ENCODE peak calls at places on chromosomes 7 and 10, in nine cellular contexts. J, G, C, Y, M, A, Z, X and W are unnamed samples.

GRCh38 chr7:113404245-113404644 is 285.9 kb upstream of the SMIM30 start:
- DNase-seq in J (no peak), G (no peak), C (peak), Y (peak), M (no peak), A (no peak), Z (no peak), X (peak), W (peak)

GRCh38 chr10:78510566-78511323 is 477.1 kb downstream of the RPS24 start:
- DNase-seq in J (no peak), G (no peak), C (no peak), Y (no peak), M (peak), A (no peak), Z (no peak), X (no peak), W (no peak)

GRCh38 chr7:155258233-155258575 is 39.5 kb upstream of the INSIG1 start:
- DNase-seq in J (no peak), G (peak), C (peak), Y (no peak), M (no peak), A (no peak), Z (no peak), X (peak), W (no peak)

GRCh38 chr7:12686234-12686893 is 1.1 kb upstream of the ARL4A start:
- DNase-seq in J (peak), G (peak), C (peak), Y (peak), M (peak), A (peak), Z (peak), X (peak), W (peak)

GRCh38 chr10:129031233-129032150 is 435.5 kb upstream of the MGMT start:
- DNase-seq in J (peak), G (no peak), C (peak), Y (peak), M (peak), A (no peak), Z (no peak), X (peak), W (peak)

GRCh38 chr10:21270976-21271375 is 254.5 kb downstream of the SKIDA1 start:
- DNase-seq in J (no peak), G (no peak), C (no peak), Y (no peak), M (no peak), A (no peak), Z (no peak), X (no peak), W (no peak)

GRCh38 chr10:69636626-69637550 is 6.8 kb downstream of the FAM241B start:
- DNase-seq in J (peak), G (no peak), C (no peak), Y (peak), M (peak), A (no peak), Z (no peak), X (peak), W (no peak)

GRCh38 chr7:114923403-114923713 is 1.5 kb downstream of the MDFIC start:
- DNase-seq in J (no peak), G (no peak), C (no peak), Y (no peak), M (no peak), A (no peak), Z (no peak), X (peak), W (no peak)

GRCh38 chr7:95772771-95773581 is 622 bp downstream of the DYNC1I1 start:
- DNase-seq in J (no peak), G (peak), C (peak), Y (no peak), M (no peak), A (peak), Z (peak), X (peak), W (no peak)

GRCh38 chr7:104960741-104961479 is 53.1 kb upstream of the KMT2E start:
- DNase-seq in J (no peak), G (no peak), C (peak), Y (peak), M (no peak), A (no peak), Z (no peak), X (peak), W (no peak)

GRCh38 chr10:21989453-21990154 is 13.9 kb downstream of the DNAJC1 start:
- DNase-seq in J (peak), G (peak), C (peak), Y (peak), M (no peak), A (peak), Z (no peak), X (peak), W (peak)

GRCh38 chr7:23100697-23101096 is 4.9 kb upstream of the KLHL7 start:
- DNase-seq in J (no peak), G (no peak), C (no peak), Y (no peak), M (no peak), A (no peak), Z (no peak), X (no peak), W (no peak)

GRCh38 chr10:132693676-132694075 is 92.3 kb downstream of the NKX6-2 start:
- DNase-seq in J (no peak), G (no peak), C (no peak), Y (no peak), M (no peak), A (no peak), Z (no peak), X (no peak), W (no peak)

GRCh38 chr10:93180402-93181040 is 106.8 kb downstream of the CYP26A1 start:
- DNase-seq in J (no peak), G (peak), C (peak), Y (no peak), M (no peak), A (peak), Z (no peak), X (no peak), W (no peak)

GRCh38 chr10:5012595-5012994 is 8.9 kb upstream of the AKR1C2 start:
- DNase-seq in J (no peak), G (no peak), C (no peak), Y (no peak), M (no peak), A (no peak), Z (no peak), X (no peak), W (no peak)

GRCh38 chr7:94391716-94392390 is 2.8 kb upstream of the COL1A2 start:
- DNase-seq in J (no peak), G (peak), C (peak), Y (no peak), M (no peak), A (no peak), Z (no peak), X (no peak), W (no peak)

GRCh38 chr7:37987732-37988131 is 67.3 kb downstream of the EPDR1 start:
- DNase-seq in J (no peak), G (no peak), C (peak), Y (no peak), M (no peak), A (no peak), Z (no peak), X (peak), W (no peak)

GRCh38 chr10:132518572-132519381 is 18.8 kb upstream of the INPP5A start:
- DNase-seq in J (no peak), G (peak), C (no peak), Y (no peak), M (peak), A (no peak), Z (no peak), X (peak), W (no peak)

GRCh38 chr7:41148521-41148951 is 554.4 kb downstream of the INHBA start:
- DNase-seq in J (no peak), G (no peak), C (peak), Y (no peak), M (no peak), A (no peak), Z (no peak), X (peak), W (no peak)

GRCh38 chr10:75895259-75895658 is 463.8 kb downstream of the LRMDA start:
- DNase-seq in J (no peak), G (no peak), C (no peak), Y (no peak), M (no peak), A (no peak), Z (no peak), X (no peak), W (no peak)

GRCh38 chr7:30906520-30907240 is 5.0 kb upstream of the AQP1 start:
- DNase-seq in J (no peak), G (no peak), C (peak), Y (no peak), M (no peak), A (no peak), Z (no peak), X (no peak), W (no peak)

GRCh38 chr10:123666318-123667291 is at the start of gene GPR26:
- DNase-seq in J (no peak), G (peak), C (no peak), Y (no peak), M (no peak), A (no peak), Z (no peak), X (no peak), W (no peak)

GRCh38 chr7:23372671-23373070 is 73.5 kb downstream of the MALSU1 start:
- DNase-seq in J (no peak), G (no peak), C (no peak), Y (no peak), M (no peak), A (no peak), Z (no peak), X (no peak), W (no peak)

GRCh38 chr7:142753366-142753765 is 4.1 kb downstream of the PRSS1 start:
- DNase-seq in J (no peak), G (no peak), C (no peak), Y (no peak), M (no peak), A (no peak), Z (no peak), X (no peak), W (no peak)

GRCh38 chr10:79344502-79345195 is 2.6 kb upstream of the PPIF start:
- DNase-seq in J (no peak), G (no peak), C (no peak), Y (no peak), M (no peak), A (no peak), Z (no peak), X (no peak), W (no peak)